ENCODE peak calls at places on chromosomes 11 and 22, in nine cellular contexts. F is esophagus muscularis mucosa, D is transverse colon, B is A549, W is K562, U is SK-N-SH, X is ovary, C is sigmoid colon, O is tibial nerve. Z is an unnamed sample.

GRCh38 chr11:27977031-27977430 is 130.9 kb downstream of the KIF18A start:
- DNase-seq in F (no peak), D (no peak), B (peak; percentile 10), W (no peak), U (no peak), X (no peak), C (no peak), O (no peak), Z (no peak)

GRCh38 chr11:15471028-15471708 is 356.4 kb downstream of the INSC start:
- DNase-seq in F (peak; percentile 62), D (peak; percentile 45), B (no peak), W (no peak), U (no peak), X (no peak), C (no peak), O (no peak), Z (no peak)

GRCh38 chr22:50340157-50340879 is 2.8 kb upstream of the PPP6R2 start:
- DNase-seq in F (no peak), D (no peak), B (peak; percentile 58), W (peak; percentile 7), U (peak; percentile 39), X (no peak), C (no peak), O (no peak), Z (no peak)

GRCh38 chr11:16191852-16192240 is 164.5 kb downstream of the SOX6 start:
- DNase-seq in F (no peak), D (no peak), B (no peak), W (no peak), U (peak; percentile 47), X (no peak), C (no peak), O (no peak), Z (no peak)

GRCh38 chr11:96905663-96906062 is 515.9 kb downstream of the JRKL start:
- DNase-seq in F (no peak), D (no peak), B (no peak), W (no peak), U (no peak), X (no peak), C (no peak), O (no peak), Z (no peak)

GRCh38 chr11:62546937-62547625 is 475 bp upstream of the AHNAK start:
- DNase-seq in F (no peak), D (peak; percentile 54), B (peak; percentile 75), W (no peak), U (no peak), X (peak; percentile 70), C (no peak), O (peak; percentile 45), Z (no peak)

GRCh38 chr11:17648528-17648927 is 70.8 kb upstream of the MYOD1 start:
- DNase-seq in F (no peak), D (no peak), B (no peak), W (peak; percentile 4), U (no peak), X (no peak), C (no peak), O (no peak), Z (no peak)

GRCh38 chr11:34653851-34654490 is 33.1 kb downstream of the EHF start:
- DNase-seq in F (no peak), D (peak; percentile 59), B (peak; percentile 98), W (no peak), U (no peak), X (no peak), C (no peak), O (no peak), Z (no peak)

GRCh38 chr11:66192181-66192888 is 76.1 kb upstream of the RAB1B start:
- DNase-seq in F (no peak), D (no peak), B (no peak), W (no peak), U (no peak), X (no peak), C (no peak), O (no peak), Z (no peak)

GRCh38 chr11:75554258-75555022 is 7.6 kb upstream of the SERPINH1 start:
- DNase-seq in F (peak; percentile 95), D (peak; percentile 82), B (no peak), W (peak; percentile 75), U (peak; percentile 96), X (peak; percentile 99), C (peak; percentile 99), O (peak; percentile 76), Z (peak; percentile 89)

GRCh38 chr11:35608502-35608901 is 9.8 kb upstream of the FJX1 start:
- DNase-seq in F (no peak), D (no peak), B (no peak), W (no peak), U (no peak), X (no peak), C (no peak), O (no peak), Z (no peak)

GRCh38 chr22:17629646-17630045 is 1.1 kb upstream of the ATP6V1E1 start:
- DNase-seq in F (no peak), D (no peak), B (no peak), W (no peak), U (no peak), X (no peak), C (no peak), O (no peak), Z (no peak)

GRCh38 chr11:65207918-65208784 is 26.4 kb downstream of the CAPN1 start:
- DNase-seq in F (no peak), D (no peak), B (no peak), W (no peak), U (no peak), X (no peak), C (no peak), O (no peak), Z (no peak)

GRCh38 chr22:42270512-42271190 is at the start of gene TCF20:
- DNase-seq in F (no peak), D (peak; percentile 83), B (peak; percentile 51), W (peak; percentile 83), U (peak; percentile 90), X (peak; percentile 85), C (peak; percentile 86), O (peak; percentile 73), Z (no peak)

GRCh38 chr11:46641639-46642038 is 24.3 kb downstream of the ATG13 start:
- DNase-seq in F (no peak), D (no peak), B (no peak), W (no peak), U (no peak), X (no peak), C (no peak), O (no peak), Z (no peak)

GRCh38 chr11:46642627-46643335 is 25.4 kb downstream of the ATG13 start:
- DNase-seq in F (no peak), D (no peak), B (no peak), W (peak; percentile 64), U (no peak), X (no peak), C (no peak), O (no peak), Z (no peak)

GRCh38 chr11:46643986-46644385 is 26.6 kb downstream of the ATG13 start:
- DNase-seq in F (no peak), D (no peak), B (no peak), W (no peak), U (no peak), X (no peak), C (no peak), O (no peak), Z (no peak)

GRCh38 chr11:46640034-46640788 is 22.9 kb downstream of the ATG13 start:
- DNase-seq in F (no peak), D (no peak), B (no peak), W (no peak), U (no peak), X (no peak), C (no peak), O (no peak), Z (no peak)

GRCh38 chr11:46643531-46643930 is 26.2 kb downstream of the ATG13 start:
- DNase-seq in F (no peak), D (no peak), B (no peak), W (no peak), U (no peak), X (no peak), C (no peak), O (no peak), Z (no peak)
- TF ChIP-seq EP300 in F (no peak), D (no peak), B (no peak), W (no peak), U (no peak), X (no peak), C (no peak), O (no peak), Z (no peak)

GRCh38 chr11:72000591-72000867 is 1.8 kb downstream of the IL18BP start:
- DNase-seq in F (no peak), D (no peak), B (no peak), W (no peak), U (no peak), X (no peak), C (peak; percentile 71), O (no peak), Z (no peak)
- H3K27ac ChIP-seq in F (peak overlapping the region; percentile 71), D (peak overlapping the region; percentile 71), B (no peak overlapping the region), W (no peak overlapping the region), U (no peak overlapping the region), X (no peak overlapping the region), C (peak overlapping the region; percentile 59), O (no peak overlapping the region), Z (no peak overlapping the region)

GRCh38 chr11:12642040-12642439 is 32.2 kb upstream of the TEAD1 start:
- DNase-seq in F (no peak), D (no peak), B (no peak), W (no peak), U (no peak), X (peak; percentile 40), C (no peak), O (no peak), Z (no peak)
- TF ChIP-seq EP300 in F (no peak), D (no peak), B (no peak), W (no peak), U (no peak), X (no peak), C (no peak), O (no peak), Z (no peak)

GRCh38 chr11:11444800-11445126 is 91.7 kb upstream of the CSNK2A3 start:
- DNase-seq in F (no peak), D (no peak), B (no peak), W (no peak), U (peak; percentile 23), X (no peak), C (no peak), O (no peak), Z (no peak)

GRCh38 chr11:11446967-11447366 is 93.9 kb upstream of the CSNK2A3 start:
- DNase-seq in F (no peak), D (no peak), B (no peak), W (no peak), U (no peak), X (no peak), C (no peak), O (no peak), Z (no peak)

GRCh38 chr11:11445441-11446185 is 92.6 kb upstream of the CSNK2A3 start:
- DNase-seq in F (no peak), D (no peak), B (no peak), W (no peak), U (no peak), X (no peak), C (no peak), O (no peak), Z (no peak)

GRCh38 chr11:11448626-11449025 is 95.6 kb upstream of the CSNK2A3 start:
- DNase-seq in F (no peak), D (no peak), B (no peak), W (no peak), U (no peak), X (no peak), C (no peak), O (no peak), Z (no peak)

DNA sequence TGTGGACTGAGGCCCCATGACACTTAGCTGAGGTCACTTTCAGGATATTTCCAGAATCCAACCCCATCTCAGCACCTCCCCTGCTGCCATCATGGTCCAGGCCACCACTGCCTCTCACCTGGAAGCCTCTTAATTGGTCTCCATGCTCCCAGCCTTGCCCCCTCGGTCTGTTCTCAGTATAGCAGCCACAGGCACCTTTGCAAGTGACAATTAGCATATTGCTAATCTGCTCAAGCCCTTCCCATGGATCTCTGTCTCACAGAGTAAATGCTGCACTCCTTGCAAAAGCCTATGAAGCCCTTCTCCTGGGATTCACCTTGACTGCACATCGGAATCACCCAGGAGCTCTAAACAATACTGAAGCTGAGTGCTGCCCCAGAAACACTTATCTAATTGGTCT is 93.5 kb upstream of the CSNK2A3 start:
- DNase-seq in F (no peak), D (no peak), B (no peak), W (no peak), U (no peak), X (no peak), C (no peak), O (no peak), Z (no peak)
- H3K27ac ChIP-seq in F (no peak overlapping the region), D (no peak overlapping the region), B (no peak overlapping the region), W (no peak overlapping the region), U (no peak overlapping the region), X (no peak overlapping the region), C (no peak overlapping the region), O (no peak overlapping the region), Z (no peak overlapping the region)

Z was measured in suprapubic skin.